ENCODE peak calls at places on chromosomes 6 and 20, in six cellular contexts. R is A549, P is stomach, S is upper lobe of left lung, T is ovary, N is sigmoid colon. X is an unnamed sample.

GRCh38 chr6:84457276-84457675 is 229.8 kb upstream of the CEP162 start:
- DNase-seq in R (no peak), N (no peak), P (no peak), S (no peak), T (no peak), X (no peak)

GRCh38 chr6:30169658-30170614 is 6.6 kb downstream of the TRIM15 start:
- DNase-seq in T (no peak), N (no peak), S (no peak), P (no peak), R (peak; percentile 45), X (no peak)

GRCh38 chr20:41983159-41983558 is 365.0 kb upstream of the CHD6 start:
- DNase-seq in S (no peak), T (no peak), R (no peak), N (no peak), P (no peak), X (no peak)

GRCh38 chr20:22496817-22497216 is 87.6 kb downstream of the FOXA2 start:
- DNase-seq in S (no peak), T (no peak), P (no peak), N (no peak), R (no peak), X (no peak)

GRCh38 chr6:25995507-25995906 is 32.9 kb downstream of the TRIM38 start:
- DNase-seq in N (no peak), P (no peak), R (no peak), S (no peak), T (no peak), X (no peak)

GRCh38 chr6:131182991-131183425 is 47.7 kb downstream of the AKAP7 start:
- DNase-seq in P (no peak), S (no peak), T (no peak), R (peak; percentile 42), N (no peak), X (peak; percentile 26)

GRCh38 chr6:148711833-148712653 is 34.8 kb upstream of the UST start:
- DNase-seq in P (no peak), T (no peak), R (no peak), N (no peak), S (no peak), X (no peak)

GRCh38 chr20:59604770-59605665 is 678 bp downstream of the PHACTR3 start:
- DNase-seq in R (no peak), T (no peak), N (no peak), S (no peak), P (no peak), X (no peak)

GRCh38 chr20:57682184-57683038 is 27.4 kb downstream of the PMEPA1 start:
- DNase-seq in T (no peak), R (no peak), N (no peak), P (no peak), S (no peak), X (no peak)

GRCh38 chr6:38715016-38715809 is at the start of gene DNAH8:
- DNase-seq in N (no peak), S (no peak), P (no peak), R (no peak), T (no peak), X (no peak)

GRCh38 chr6:163405412-163406309 is 8.9 kb upstream of the QKI start:
- DNase-seq in S (peak; percentile 92), P (peak; percentile 69), R (no peak), T (peak; percentile 45), N (peak; percentile 86), X (peak; percentile 45)

GRCh38 chr6:7505196-7505699 is 36.2 kb upstream of the DSP start:
- DNase-seq in R (peak; percentile 81), P (peak; percentile 58), N (no peak), T (no peak), S (peak; percentile 62), X (no peak)

GRCh38 chr20:35511814-35512420 is 17.5 kb downstream of the C20orf173 start:
- DNase-seq in N (no peak), R (peak; percentile 58), P (peak; percentile 40), S (no peak), T (no peak), X (no peak)

GRCh38 chr6:26240157-26240980 is 124.6 kb upstream of the BTN3A2 start:
- DNase-seq in N (peak; percentile 80), S (peak; percentile 74), T (no peak), P (peak; percentile 35), R (no peak), X (peak; percentile 48)

GRCh38 chr6:33028220-33028849 is 18.9 kb upstream of the HLA-DOA start:
- DNase-seq in T (no peak), P (no peak), N (no peak), R (no peak), S (no peak), X (no peak)

GRCh38 chr20:35604444-35604750 is 11.2 kb upstream of the SPAG4 start:
- DNase-seq in N (peak; percentile 60), P (peak; percentile 51), R (no peak), S (no peak), T (no peak), X (no peak)

GRCh38 chr20:40892642-40893041 is 136.0 kb upstream of the TOP1 start:
- DNase-seq in R (no peak), S (no peak), T (no peak), P (no peak), N (no peak), X (no peak)

GRCh38 chr6:44925100-44925739 is 402.9 kb upstream of the RUNX2 start:
- DNase-seq in R (peak; percentile 25), T (no peak), S (no peak), P (no peak), N (no peak), X (no peak)

GRCh38 chr6:168742146-168742782 is 301.3 kb downstream of the SMOC2 start:
- DNase-seq in P (no peak), T (no peak), S (no peak), N (no peak), R (no peak), X (no peak)

GRCh38 chr6:106513813-106514212 is 115.5 kb downstream of the RTN4IP1 start:
- DNase-seq in S (no peak), R (no peak), T (no peak), P (no peak), N (no peak), X (no peak)

GRCh38 chr6:33621396-33622388 is 570 bp downstream of the ITPR3 start:
- DNase-seq in R (no peak), N (peak; percentile 80), P (peak; percentile 63), S (peak; percentile 58), T (peak; percentile 61), X (no peak)

GRCh38 chr6:37483917-37484785 is 15.5 kb downstream of the CCDC167 start:
- DNase-seq in R (peak; percentile 26), T (peak; percentile 75), S (peak; percentile 52), P (peak; percentile 69), N (no peak), X (peak; percentile 25)

GRCh38 chr6:107956586-107957164 is 1.3 kb downstream of the SEC63 start:
- DNase-seq in T (no peak), R (no peak), S (no peak), N (no peak), P (no peak), X (no peak)

GRCh38 chr20:13788167-13788834 is 3.5 kb downstream of the NDUFAF5 start:
- DNase-seq in P (peak; percentile 39), R (peak; percentile 83), N (no peak), T (no peak), S (peak; percentile 55), X (no peak)

GRCh38 chr20:13786143-13786828 is 1.5 kb downstream of the NDUFAF5 start:
- DNase-seq in T (no peak), P (no peak), R (no peak), S (no peak), N (no peak), X (no peak)

GRCh38 chr20:13784271-13784892 is 337 bp downstream of the ESF1 start:
- DNase-seq in P (no peak), S (no peak), T (no peak), N (no peak), R (no peak), X (no peak)

GRCh38 chr20:13783528-13783927 is 1.2 kb downstream of the ESF1 start:
- DNase-seq in P (no peak), T (no peak), S (no peak), R (no peak), N (no peak), X (no peak)

GRCh38 chr20:13784893-13785715 is at the start of the genes ESF1 and NDUFAF5:
- DNase-seq in N (peak; percentile 97), P (peak; percentile 95), T (peak; percentile 93), S (peak; percentile 96), R (peak; percentile 99), X (peak; percentile 96)
- TF ChIP-seq EP300 in N (no peak), P (no peak), T (no peak), S (peak; percentile 89), R (no peak), X (peak; percentile 55)

DNA sequence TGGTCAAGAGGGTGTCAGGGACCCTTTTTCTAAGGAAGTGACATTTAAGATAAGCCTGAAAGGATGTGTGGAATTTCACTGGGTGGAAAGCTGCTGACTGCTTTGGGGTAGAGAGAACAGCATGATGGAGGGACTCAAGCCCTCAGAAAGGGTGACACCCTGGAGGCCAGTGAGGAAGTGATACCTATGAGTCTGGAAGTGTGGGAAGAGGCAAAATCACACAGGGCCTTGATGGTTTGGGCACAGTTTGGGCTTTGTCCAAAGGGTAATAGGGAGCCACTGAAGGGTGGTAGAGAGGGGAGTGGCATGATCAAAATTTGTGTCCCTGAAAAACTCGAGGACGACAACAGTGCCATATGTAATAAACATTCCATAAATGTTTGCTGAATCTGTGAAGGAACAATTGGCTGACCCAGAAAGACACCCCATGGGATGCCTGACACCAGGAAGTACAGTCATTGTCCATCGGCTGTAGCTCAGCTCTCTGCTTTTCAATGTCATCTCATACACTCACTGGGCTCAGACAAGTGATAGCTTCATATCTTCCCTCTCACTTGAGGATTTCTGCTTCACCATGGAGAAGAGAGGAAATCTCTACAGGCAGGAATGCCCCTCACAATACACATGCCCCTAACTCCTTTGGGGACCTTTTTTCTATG is 21.3 kb downstream of the CASS4 start:
- DNase-seq in T (no peak), N (no peak), R (no peak), P (no peak), S (peak; percentile 8), X (no peak)
- TF ChIP-seq EP300 in T (no peak), N (no peak), R (no peak), P (no peak), S (no peak), X (no peak)

GRCh38 chr20:33474963-33475362 is 14.9 kb upstream of the CBFA2T2 start:
- DNase-seq in T (no peak), S (no peak), R (no peak), P (no peak), N (no peak), X (no peak)
- TF ChIP-seq EP300 in T (no peak), S (no peak), R (no peak), P (no peak), N (no peak), X (no peak)

DNA sequence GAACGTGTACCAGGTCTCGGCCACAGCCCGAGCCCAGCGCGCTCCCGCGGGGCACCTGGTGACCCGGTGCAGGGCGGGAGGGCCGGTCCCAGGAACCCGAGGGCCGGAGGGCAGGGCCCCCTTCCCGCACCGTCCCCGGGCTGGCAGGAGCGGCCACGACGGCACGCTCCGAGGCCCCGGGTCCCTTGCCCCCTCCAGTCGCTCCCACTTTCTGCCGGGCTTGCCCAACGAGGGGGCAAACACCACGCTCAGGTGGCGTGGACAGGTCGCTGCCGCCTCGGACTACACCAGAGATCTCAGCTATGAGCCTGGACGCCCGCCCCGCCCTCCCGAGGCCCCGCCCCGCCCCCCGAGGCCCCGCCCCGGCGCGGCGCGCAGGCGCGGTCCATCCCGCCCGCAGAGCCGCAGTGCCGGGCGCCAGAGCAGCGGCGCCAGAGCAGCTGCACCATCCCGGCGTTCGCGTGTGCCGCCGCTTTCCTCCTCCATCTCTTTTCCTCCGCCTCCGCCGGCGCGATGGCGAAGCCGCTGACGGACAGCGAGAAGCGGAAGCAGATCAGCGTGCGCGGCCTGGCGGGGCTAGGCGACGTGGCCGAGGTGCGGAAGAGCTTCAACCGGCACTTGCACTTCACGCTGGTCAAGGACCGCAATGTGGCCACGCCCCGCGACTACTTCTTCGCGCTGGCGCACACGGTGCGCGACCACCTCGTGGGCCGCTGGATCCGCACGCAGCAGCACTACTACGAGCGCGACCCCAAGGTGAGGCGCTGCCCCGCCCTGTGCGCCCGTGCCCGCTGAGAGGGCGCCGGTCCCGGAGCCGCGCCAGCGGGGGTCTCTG is at the start of gene PYGB:
- DNase-seq in S (peak; percentile 79), P (peak; percentile 81), N (peak; percentile 87), T (peak; percentile 85), R (peak; percentile 89), X (peak; percentile 61)
- TF ChIP-seq EP300 in S (no peak), P (no peak), N (no peak), T (no peak), R (no peak), X (no peak)